ENCODE peak calls at places on chromosomes 4 and X, in four cellular contexts. G is K562, E is GM12892, T is HepG2. R is an unnamed sample.

GRCh38 chr4:8329560-8329858 is 60.0 kb downstream of the HTRA3 start:
- DNase-seq in G (no peak), E (no peak), T (no peak), R (no peak)

GRCh38 chr4:26372525-26373172 is 51.8 kb downstream of the RBPJ start:
- DNase-seq in G (no peak), E (no peak), T (peak; percentile 90), R (no peak)

GRCh38 chr4:14879643-14880042 is 122.6 kb upstream of the CPEB2 start:
- DNase-seq in G (no peak), E (no peak), T (no peak), R (no peak)

GRCh38 chr4:11869471-11869870 is 440.8 kb upstream of the HS3ST1 start:
- DNase-seq in G (no peak), E (no peak), T (no peak), R (no peak)

GRCh38 chr4:182875471-182875870 is 41.7 kb downstream of the DCTD start:
- DNase-seq in G (no peak), E (no peak), T (no peak), R (no peak)

GRCh38 chrX:13088155-13088485 is 43.7 kb upstream of the FAM9C start:
- DNase-seq in G (no peak), E (no peak), T (no peak), R (no peak)

GRCh38 chr4:186569533-186570192 is 14.3 kb upstream of the MTNR1A start:
- DNase-seq in G (no peak), E (no peak), T (no peak), R (no peak)

GRCh38 chrX:118116308-118117068 is at the start of gene KLHL13:
- DNase-seq in G (peak; percentile 78), E (peak; percentile 41), T (no peak), R (peak; percentile 40)

GRCh38 chr4:17323619-17324400 is 188.1 kb downstream of the QDPR start:
- DNase-seq in G (no peak), E (no peak), T (no peak), R (no peak)

GRCh38 chr4:139675651-139676050 is 10.0 kb downstream of the MGST2 start:
- DNase-seq in G (no peak), E (no peak), T (peak; percentile 40), R (no peak)
- TF ChIP-seq TAF1 in G (no peak), E (no peak), T (no peak), R (no peak)

GRCh38 chr4:2934813-2935761 is 28.1 kb downstream of the NOP14 start:
- DNase-seq in G (no peak), E (peak; percentile 85), T (peak; percentile 69), R (peak; percentile 93)
- TF ChIP-seq POLR2A in G (peak; percentile 93), E (peak; percentile 94), T (no peak), R (peak; percentile 93)

GRCh38 chrX:96126182-96126581 is 558.5 kb upstream of the DIAPH2 start:
- DNase-seq in G (no peak), E (no peak), T (no peak), R (no peak)
- TF ChIP-seq TAF1 in G (no peak), E (no peak), T (no peak), R (no peak)

GRCh38 chrX:77899081-77899828 is at the start of gene COX7B:
- DNase-seq in G (peak; percentile 56), E (peak; percentile 19), T (peak; percentile 96), R (peak; percentile 25)
- TF ChIP-seq POLR2A in G (peak; percentile 91), E (peak; percentile 69), T (peak; percentile 75), R (peak; percentile 88)

DNA sequence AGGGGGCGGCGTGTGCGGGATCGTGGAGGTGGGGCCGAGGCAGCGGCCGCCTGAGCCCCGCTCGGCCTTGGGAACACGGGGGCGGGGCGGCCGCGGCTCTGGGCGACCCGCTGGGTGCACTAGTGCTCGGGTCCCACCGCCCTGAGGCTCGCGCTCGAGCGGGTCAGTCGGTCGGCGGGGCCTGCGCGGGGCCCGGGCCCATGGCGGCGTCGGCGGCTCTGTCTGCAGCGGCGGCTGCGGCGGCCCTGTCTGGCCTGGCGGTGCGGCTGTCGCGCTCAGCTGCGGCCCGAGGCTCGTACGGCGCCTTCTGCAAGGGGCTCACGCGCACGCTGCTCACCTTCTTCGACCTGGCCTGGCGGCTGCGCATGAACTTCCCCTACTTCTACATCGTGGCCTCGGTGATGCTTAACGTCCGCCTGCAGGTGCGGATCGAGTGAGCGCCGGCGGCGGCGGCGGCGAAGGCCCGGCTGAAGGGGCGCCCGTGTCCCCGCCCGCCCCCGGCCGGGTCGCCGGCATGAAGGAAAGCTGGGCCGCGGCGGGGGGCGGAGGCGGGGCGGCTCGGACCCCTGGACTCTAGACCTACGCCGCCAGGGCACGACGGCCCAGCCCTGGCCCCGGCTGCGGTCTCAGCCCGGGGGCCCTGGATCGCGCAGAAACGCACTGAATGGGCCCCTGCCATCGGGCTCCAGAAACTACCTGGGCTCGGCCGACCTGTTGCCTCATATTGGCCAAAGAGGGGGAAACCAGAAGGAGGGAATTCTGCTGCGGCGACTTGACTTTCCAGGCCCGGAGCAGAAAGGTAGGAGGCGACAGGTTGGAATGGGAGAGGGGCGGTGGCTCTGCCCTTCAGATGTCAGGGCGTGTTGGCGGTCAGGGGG is at the start of gene SMIM10L2A:
- DNase-seq in G (peak; percentile 17), E (no peak), T (no peak), R (no peak)
- TF ChIP-seq TAF1 in G (no peak), E (no peak), T (no peak), R (no peak)

GRCh38 chr4:70734971-70735370 is 13.2 kb downstream of the RUFY3 start:
- DNase-seq in G (no peak), E (no peak), T (no peak), R (no peak)

GRCh38 chr4:70739496-70740337 is 18.0 kb downstream of the RUFY3 start:
- DNase-seq in G (no peak), E (no peak), T (peak; percentile 13), R (no peak)

GRCh38 chr4:70737409-70737808 is 15.6 kb downstream of the RUFY3 start:
- DNase-seq in G (no peak), E (no peak), T (no peak), R (no peak)

GRCh38 chr4:70737006-70737405 is 15.2 kb downstream of the RUFY3 start:
- DNase-seq in G (no peak), E (no peak), T (no peak), R (no peak)

DNA sequence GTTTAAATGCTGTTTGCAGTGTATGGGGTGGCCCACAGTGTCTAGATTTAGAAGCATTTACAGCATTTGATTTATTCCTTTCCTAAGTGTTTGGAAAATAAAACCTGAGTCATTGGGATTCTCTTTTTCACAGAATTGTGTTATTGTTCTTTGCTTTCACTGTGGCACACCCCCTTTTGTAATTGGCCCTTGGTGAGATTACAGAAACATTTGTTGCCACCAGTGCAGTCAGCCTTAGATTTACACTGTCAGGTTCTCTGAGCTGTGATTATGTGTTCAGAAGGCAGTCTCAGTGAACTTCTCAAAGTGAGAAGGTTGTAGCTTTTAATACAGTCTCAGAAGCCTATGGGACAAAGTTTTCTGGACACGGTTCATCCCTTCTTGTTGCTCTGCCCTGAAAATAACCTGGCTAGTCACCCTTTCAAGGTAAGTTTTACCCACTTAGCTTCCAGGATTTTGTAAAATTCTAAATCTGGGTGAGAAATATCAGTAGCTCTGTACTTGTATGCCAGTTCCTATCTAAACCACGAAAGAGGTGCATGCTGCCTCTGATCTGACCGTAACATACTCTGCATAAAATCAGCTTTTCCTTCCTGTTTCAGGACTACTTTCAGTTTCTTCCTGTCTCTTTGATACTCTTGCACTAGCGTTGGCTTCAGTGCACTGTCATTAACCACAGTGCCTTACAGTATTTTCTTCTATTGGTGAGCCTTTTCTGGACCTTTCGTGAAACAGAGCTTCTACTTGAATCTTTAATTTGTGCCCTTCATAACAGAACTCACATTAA is 12.6 kb downstream of the RUFY3 start:
- DNase-seq in G (no peak), E (peak; percentile 36), T (peak; percentile 12), R (peak; percentile 25)
- TF ChIP-seq POLR2A in G (no peak), E (no peak), T (no peak), R (no peak)

GRCh38 chr4:10664408-10664807 is 20.2 kb downstream of the CLNK start:
- DNase-seq in G (no peak), E (no peak), T (no peak), R (no peak)
- TF ChIP-seq TAF1 in G (no peak), E (no peak), T (no peak), R (no peak)

DNA sequence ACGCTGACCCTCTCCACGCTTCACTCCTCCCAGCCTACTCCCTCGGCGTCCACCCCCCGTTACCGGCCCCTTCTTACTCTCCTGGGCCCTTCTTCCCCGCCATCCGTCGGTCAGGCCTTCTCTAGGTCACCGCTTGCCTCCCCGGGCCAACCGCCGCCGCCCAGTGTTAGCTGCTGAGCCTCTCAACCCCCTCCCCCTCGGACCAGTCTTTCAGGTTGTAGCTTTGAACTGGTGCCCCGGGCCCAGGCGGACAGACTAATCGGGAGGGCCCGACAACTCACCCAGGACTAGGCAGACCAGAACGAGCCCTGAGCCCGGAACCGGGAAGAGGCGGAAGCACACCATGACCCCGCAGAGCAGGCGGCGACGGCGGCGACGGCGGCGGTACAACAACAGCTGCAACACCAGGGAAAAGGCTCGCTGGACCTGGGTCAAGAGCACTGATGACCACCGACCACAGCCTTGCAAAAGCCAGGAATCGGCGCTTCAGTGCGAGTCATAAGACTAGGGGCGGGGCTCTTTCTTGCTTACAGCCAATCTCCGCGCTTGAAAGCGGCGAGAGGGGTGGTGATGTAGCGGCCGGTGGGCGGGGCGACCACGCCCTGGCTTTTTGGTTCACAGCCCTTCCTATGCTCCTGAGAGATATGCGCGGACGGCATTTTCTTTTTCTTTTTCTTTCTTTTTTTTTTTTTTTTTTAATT is at the start of gene LAMP2:
- DNase-seq in G (peak; percentile 89), E (peak; percentile 61), T (peak; percentile 86), R (peak; percentile 39)
- TF ChIP-seq POLR2A in G (peak; percentile 89), E (no peak), T (peak; percentile 97), R (peak; percentile 43)

DNA sequence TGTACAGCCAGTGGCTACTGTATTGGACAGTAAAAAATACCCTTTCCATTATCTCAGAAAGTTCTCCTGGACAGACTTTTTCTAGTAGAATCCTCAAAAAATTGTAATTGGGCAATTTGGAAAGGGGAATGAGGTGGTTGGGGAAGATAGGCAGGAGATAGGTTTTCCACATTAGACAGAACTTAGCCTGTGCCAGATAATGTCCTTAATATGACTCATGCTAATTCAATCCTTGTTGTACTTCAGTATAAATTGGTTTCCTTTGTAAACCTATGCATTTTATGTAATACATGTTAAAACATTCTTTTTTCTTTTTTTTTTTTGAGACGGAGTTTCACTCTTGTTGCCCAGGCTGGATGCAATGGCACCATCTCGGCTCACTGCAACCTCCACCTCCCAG is 8.9 kb downstream of the EIF4E start:
- DNase-seq in G (no peak), E (no peak), T (no peak), R (no peak)
- TF ChIP-seq TAF1 in G (no peak), E (no peak), T (no peak), R (no peak)